ENCODE peak calls at places on chromosome 12, in nine cellular contexts. Q, D, A, G, R, N, P, B and T are unnamed samples.

GRCh38 chr12:89051065-89051677 is 301.1 kb downstream of the DUSP6 start:
- DNase-seq in Q (peak), D (peak), A (no peak), G (no peak), R (peak), N (no peak), P (no peak), B (no peak), T (peak)

GRCh38 chr12:10497602-10498001 is 8.1 kb upstream of the EIF2S3B start:
- DNase-seq in Q (peak), D (peak), A (no peak), G (no peak), R (no peak), N (no peak), P (no peak), B (no peak), T (peak)

GRCh38 chr12:117514016-117514415 is 152.6 kb upstream of the NOS1 start:
- DNase-seq in Q (no peak), D (no peak), A (peak), G (no peak), R (no peak), N (no peak), P (no peak), B (no peak), T (no peak)

GRCh38 chr12:52190860-52191729 is 719 bp downstream of the KRT80 start:
- DNase-seq in Q (no peak), D (no peak), A (no peak), G (no peak), R (no peak), N (no peak), P (no peak), B (no peak), T (no peak)

GRCh38 chr12:64781374-64782029 is 22.3 kb upstream of the GNS start:
- DNase-seq in Q (no peak), D (peak), A (no peak), G (no peak), R (no peak), N (no peak), P (no peak), B (no peak), T (no peak)

GRCh38 chr12:131774576-131774975 is 53.6 kb upstream of the MMP17 start:
- DNase-seq in Q (no peak), D (no peak), A (no peak), G (no peak), R (no peak), N (no peak), P (no peak), B (no peak), T (no peak)

GRCh38 chr12:795305-795704 is 42.9 kb downstream of the WNK1 start:
- DNase-seq in Q (no peak), D (no peak), A (no peak), G (no peak), R (no peak), N (no peak), P (peak), B (peak), T (no peak)

GRCh38 chr12:52020539-52021336 is 14.0 kb downstream of the TAMALIN start:
- DNase-seq in Q (peak), D (no peak), A (no peak), G (peak), R (no peak), N (no peak), P (peak), B (peak), T (peak)

GRCh38 chr12:92029902-92030586 is 115.6 kb downstream of the BTG1 start:
- DNase-seq in Q (no peak), D (no peak), A (no peak), G (no peak), R (no peak), N (no peak), P (no peak), B (no peak), T (no peak)

GRCh38 chr12:121184984-121185894 is 24.7 kb upstream of the P2RX4 start:
- DNase-seq in Q (no peak), D (no peak), A (no peak), G (no peak), R (no peak), N (no peak), P (no peak), B (no peak), T (no peak)

GRCh38 chr12:29681370-29681769 is 102.4 kb downstream of the TMTC1 start:
- DNase-seq in Q (no peak), D (no peak), A (no peak), G (no peak), R (no peak), N (no peak), P (no peak), B (no peak), T (no peak)

GRCh38 chr12:8860165-8860961 is 37.9 kb downstream of the A2ML1 start:
- DNase-seq in Q (peak), D (peak), A (peak), G (no peak), R (peak), N (no peak), P (no peak), B (peak), T (peak)

GRCh38 chr12:109302358-109302757 is 6.7 kb downstream of the FOXN4 start:
- DNase-seq in Q (no peak), D (no peak), A (no peak), G (no peak), R (no peak), N (no peak), P (no peak), B (no peak), T (no peak)

GRCh38 chr12:124539084-124540041 is 28.0 kb downstream of the NCOR2 start:
- DNase-seq in Q (no peak), D (no peak), A (no peak), G (no peak), R (no peak), N (no peak), P (no peak), B (no peak), T (no peak)

GRCh38 chr12:33488036-33488435 is 48.4 kb upstream of the SYT10 start:
- DNase-seq in Q (no peak), D (no peak), A (no peak), G (no peak), R (no peak), N (no peak), P (no peak), B (no peak), T (no peak)

GRCh38 chr12:120394483-120395367 is 25.8 kb upstream of the MSI1 start:
- DNase-seq in Q (no peak), D (peak), A (no peak), G (no peak), R (no peak), N (no peak), P (no peak), B (no peak), T (no peak)

GRCh38 chr12:110073049-110073831 is 24.9 kb upstream of the C12orf76 start:
- DNase-seq in Q (no peak), D (peak), A (peak), G (no peak), R (no peak), N (no peak), P (no peak), B (no peak), T (no peak)